ENCODE peak calls at places on chromosomes 11 and 22, in six cellular contexts. L is A549; G is IMR-90; Z is neuronal stem cell; Q is activated T-cell treated with anti-CD3 and anti-CD28 coated beads for 1 hour; T is naive thymus-derived CD8-positive, alpha-beta T cell. O is an unnamed sample.

GRCh38 chr11:7898666-7899283 is 32.3 kb downstream of the OR10A6 start:
- DNase-seq in L (no peak), G (no peak), Z (no peak), Q (no peak), T (no peak), O (no peak)

GRCh38 chr11:12139144-12139881 is 28.9 kb downstream of the MICAL2 start:
- DNase-seq in L (no peak), G (peak), Z (no peak), Q (no peak), T (no peak), O (no peak)

GRCh38 chr11:69165775-69166174 is 10.0 kb downstream of the SMIM38 start:
- DNase-seq in L (no peak), G (no peak), Z (no peak), Q (no peak), T (no peak), O (no peak)

GRCh38 chr22:35315141-35315854 is 15.6 kb downstream of the TOM1 start:
- DNase-seq in L (no peak), G (no peak), Z (no peak), Q (no peak), T (no peak), O (no peak)

GRCh38 chr22:30905696-30906341 is 62.8 kb downstream of the MORC2 start:
- DNase-seq in L (no peak), G (no peak), Z (no peak), Q (no peak), T (no peak), O (no peak)

GRCh38 chr22:45966320-45966891 is 10.6 kb downstream of the WNT7B start:
- DNase-seq in L (no peak), G (no peak), Z (no peak), Q (no peak), T (no peak), O (no peak)

GRCh38 chr11:116832350-116833290 is 2.9 kb downstream of the APOC3 start:
- DNase-seq in L (no peak), G (no peak), Z (no peak), Q (no peak), T (no peak), O (no peak)

GRCh38 chr11:45777127-45777969 is 27.6 kb upstream of the SLC35C1 start:
- DNase-seq in L (no peak), G (no peak), Z (no peak), Q (no peak), T (no peak), O (no peak)

GRCh38 chr11:12167098-12167999 is 57.0 kb downstream of the MICAL2 start:
- DNase-seq in L (peak), G (peak), Z (no peak), Q (no peak), T (no peak), O (no peak)

GRCh38 chr11:111336582-111337256 is 38.4 kb downstream of the POU2AF3 start:
- DNase-seq in L (no peak), G (peak), Z (no peak), Q (no peak), T (no peak), O (no peak)

GRCh38 chr22:21009638-21010425 is 5.1 kb upstream of the P2RX6 start:
- DNase-seq in L (no peak), G (peak), Z (peak), Q (no peak), T (no peak), O (no peak)

GRCh38 chr22:21947040-21948014 is 5.3 kb downstream of the PPM1F start:
- DNase-seq in L (no peak), G (peak), Z (peak), Q (no peak), T (no peak), O (no peak)

GRCh38 chr11:495537-495931 is 11.5 kb downstream of the RNH1 start:
- DNase-seq in L (no peak), G (peak), Z (no peak), Q (no peak), T (no peak), O (no peak)

GRCh38 chr22:43439368-43440102 is 27.7 kb downstream of the MPPED1 start:
- DNase-seq in L (no peak), G (no peak), Z (no peak), Q (no peak), T (no peak), O (no peak)

GRCh38 chr22:50438305-50439275 is 36.2 kb downstream of the SBF1 start:
- DNase-seq in L (no peak), G (no peak), Z (no peak), Q (no peak), T (no peak), O (no peak)

GRCh38 chr22:42624551-42625106 is 9.9 kb upstream of the POLDIP3 start:
- DNase-seq in L (no peak), G (no peak), Z (no peak), Q (no peak), T (no peak), O (no peak)

GRCh38 chr22:38016182-38017078 is 32.1 kb upstream of the SOX10 start:
- DNase-seq in L (no peak), G (peak), Z (peak), Q (no peak), T (no peak), O (no peak)

GRCh38 chr11:104462346-104462745 is 298.4 kb upstream of the PDGFD start:
- DNase-seq in L (no peak), G (peak), Z (no peak), Q (no peak), T (no peak), O (no peak)

GRCh38 chr22:49676783-49677494 is 150.7 kb downstream of the BRD1 start:
- DNase-seq in L (no peak), G (no peak), Z (no peak), Q (no peak), T (no peak), O (no peak)

GRCh38 chr11:11072067-11072466 is 214.2 kb upstream of the ZBED5 start:
- DNase-seq in L (no peak), G (no peak), Z (no peak), Q (no peak), T (no peak), O (no peak)

GRCh38 chr11:103091024-103091423 is 936 bp downstream of the DCUN1D5 start:
- DNase-seq in L (peak), G (peak), Z (peak), Q (no peak), T (no peak), O (no peak)

GRCh38 chr22:24471570-24471969 is 23.6 kb upstream of the UPB1 start:
- DNase-seq in L (no peak), G (peak), Z (no peak), Q (no peak), T (no peak), O (no peak)

GRCh38 chr22:17903564-17904295 is 120.6 kb downstream of the MICAL3 start:
- DNase-seq in L (no peak), G (no peak), Z (peak), Q (no peak), T (no peak), O (no peak)

GRCh38 chr11:125170001-125170405 is 5.5 kb downstream of the PKNOX2 start:
- DNase-seq in L (no peak), G (peak), Z (no peak), Q (no peak), T (no peak), O (no peak)

GRCh38 chr22:44085743-44086741 is 61.9 kb downstream of the PARVB start:
- DNase-seq in L (peak), G (peak), Z (no peak), Q (no peak), T (no peak), O (no peak)